ENCODE peak calls at places on chromosomes 7 and 10, in eight cellular contexts. T is OCI-LY7, S is HCT116, J is hepatocyte, C is MM.1S, D is GM23338, K is neural progenitor cell, V is SK-N-SH. I is an unnamed sample.

GRCh38 chr7:50529093-50529862 is 35.9 kb downstream of the DDC start:
- DNase-seq in T (no peak), S (no peak), J (no peak), C (no peak), D (no peak), K (no peak), V (no peak), I (no peak)

GRCh38 chr10:131248376-131249165 is 63.0 kb downstream of the TCERG1L start:
- DNase-seq in T (no peak), S (no peak), J (no peak), C (no peak), D (no peak), K (no peak), V (no peak), I (no peak)

GRCh38 chr7:64999165-65000004 is 7.1 kb downstream of the ERV3-1 start:
- DNase-seq in T (peak; percentile 87), S (no peak), J (peak; percentile 30), C (peak; percentile 74), D (no peak), K (no peak), V (no peak), I (peak; percentile 74)

GRCh38 chr10:91335147-91335546 is 75.0 kb upstream of the HECTD2 start:
- DNase-seq in T (no peak), S (peak; percentile 22), J (no peak), C (no peak), D (peak; percentile 61), K (no peak), V (no peak), I (no peak)

GRCh38 chr10:48692748-48693147 is 8.1 kb downstream of the WDFY4 start:
- DNase-seq in T (no peak), S (no peak), J (no peak), C (no peak), D (no peak), K (no peak), V (no peak), I (no peak)

GRCh38 chr7:64559206-64559605 is 3.7 kb downstream of the ZNF680 start:
- DNase-seq in T (no peak), S (no peak), J (no peak), C (no peak), D (no peak), K (no peak), V (no peak), I (peak; percentile 21)

GRCh38 chr10:17751781-17752445 is at the start of gene TMEM236:
- DNase-seq in T (no peak), S (no peak), J (no peak), C (no peak), D (no peak), K (no peak), V (no peak), I (no peak)

GRCh38 chr10:14879055-14879800 is 562 bp downstream of the SUV39H2 start:
- DNase-seq in T (peak; percentile 60), S (no peak), J (peak; percentile 36), C (peak; percentile 24), D (peak; percentile 52), K (peak; percentile 60), V (no peak), I (no peak)

GRCh38 chr10:103752680-103753248 is 102.6 kb downstream of the SH3PXD2A start:
- DNase-seq in T (peak; percentile 24), S (no peak), J (no peak), C (peak; percentile 55), D (peak; percentile 81), K (peak; percentile 51), V (no peak), I (peak; percentile 61)

GRCh38 chr7:149220534-149220933 is 18.9 kb upstream of the ZNF212 start:
- DNase-seq in T (no peak), S (no peak), J (no peak), C (no peak), D (no peak), K (no peak), V (peak; percentile 51), I (peak; percentile 53)

GRCh38 chr10:52644678-52645434 is 127.7 kb downstream of the MBL2 start:
- DNase-seq in T (peak; percentile 36), S (peak; percentile 51), J (peak; percentile 65), C (peak; percentile 31), D (peak; percentile 77), K (peak; percentile 63), V (peak; percentile 25), I (peak; percentile 97)

GRCh38 chr7:51141451-51141971 is 175.1 kb downstream of the COBL start:
- DNase-seq in T (peak; percentile 7), S (no peak), J (peak; percentile 65), C (peak; percentile 11), D (peak; percentile 75), K (peak; percentile 59), V (no peak), I (peak; percentile 60)

GRCh38 chr10:12728569-12728968 is 272.9 kb downstream of the CCDC3 start:
- DNase-seq in T (no peak), S (no peak), J (no peak), C (no peak), D (no peak), K (no peak), V (no peak), I (no peak)

GRCh38 chr7:50336909-50337703 is 32.6 kb downstream of the IKZF1 start:
- DNase-seq in T (no peak), S (no peak), J (no peak), C (no peak), D (no peak), K (no peak), V (no peak), I (no peak)

GRCh38 chr7:75650062-75650461 is 88.7 kb downstream of the HIP1 start:
- DNase-seq in T (no peak), S (no peak), J (no peak), C (no peak), D (peak; percentile 72), K (peak; percentile 64), V (no peak), I (no peak)

GRCh38 chr7:137954614-137955013 is 47.3 kb downstream of the CREB3L2 start:
- DNase-seq in T (no peak), S (no peak), J (no peak), C (no peak), D (no peak), K (no peak), V (no peak), I (no peak)

GRCh38 chr7:73522081-73522818 is at the start of gene BAZ1B:
- DNase-seq in T (peak; percentile 99), S (peak; percentile 96), J (peak; percentile 98), C (peak; percentile 99), D (peak; percentile 99), K (peak; percentile 100), V (peak; percentile 100), I (peak; percentile 96)

DNA sequence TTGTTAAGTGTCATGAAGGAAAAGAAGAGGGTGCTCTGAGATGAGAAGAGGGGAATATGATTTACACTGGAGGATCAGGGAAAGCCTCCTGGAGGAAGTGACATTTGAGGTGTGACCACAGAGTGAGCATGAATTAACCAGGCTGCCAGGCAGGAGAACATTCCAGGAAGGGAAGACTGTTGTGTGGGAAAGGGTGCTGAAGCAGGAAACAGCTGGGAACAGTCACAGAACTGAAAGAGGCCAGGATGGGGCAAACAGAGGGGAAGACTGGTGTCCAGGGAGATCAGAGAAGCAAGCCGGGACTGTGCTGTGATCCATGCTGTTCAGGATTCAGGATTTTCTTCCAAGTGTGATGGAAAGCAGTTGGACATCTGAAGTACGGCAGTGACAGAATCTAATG is 14.9 kb downstream of the HIPK2 start:
- DNase-seq in T (no peak), S (no peak), J (no peak), C (no peak), D (no peak), K (no peak), V (no peak), I (no peak)
- TF ChIP-seq EZH2phosphoT487 in T (no peak), S (no peak), J (no peak), C (no peak), D (no peak), K (no peak), V (no peak), I (no peak)

GRCh38 chr10:113011592-113012374 is 61.7 kb downstream of the TCF7L2 start:
- DNase-seq in T (no peak), S (no peak), J (no peak), C (no peak), D (no peak), K (no peak), V (no peak), I (no peak)

GRCh38 chr10:113017375-113017774 is 67.3 kb downstream of the TCF7L2 start:
- DNase-seq in T (no peak), S (no peak), J (no peak), C (no peak), D (no peak), K (no peak), V (no peak), I (no peak)

GRCh38 chr10:113018034-113018433 is 68.0 kb downstream of the TCF7L2 start:
- DNase-seq in T (no peak), S (no peak), J (no peak), C (no peak), D (no peak), K (no peak), V (no peak), I (no peak)

GRCh38 chr10:113019096-113019495 is 69.0 kb downstream of the TCF7L2 start:
- DNase-seq in T (no peak), S (no peak), J (no peak), C (no peak), D (no peak), K (peak; percentile 60), V (no peak), I (no peak)

DNA sequence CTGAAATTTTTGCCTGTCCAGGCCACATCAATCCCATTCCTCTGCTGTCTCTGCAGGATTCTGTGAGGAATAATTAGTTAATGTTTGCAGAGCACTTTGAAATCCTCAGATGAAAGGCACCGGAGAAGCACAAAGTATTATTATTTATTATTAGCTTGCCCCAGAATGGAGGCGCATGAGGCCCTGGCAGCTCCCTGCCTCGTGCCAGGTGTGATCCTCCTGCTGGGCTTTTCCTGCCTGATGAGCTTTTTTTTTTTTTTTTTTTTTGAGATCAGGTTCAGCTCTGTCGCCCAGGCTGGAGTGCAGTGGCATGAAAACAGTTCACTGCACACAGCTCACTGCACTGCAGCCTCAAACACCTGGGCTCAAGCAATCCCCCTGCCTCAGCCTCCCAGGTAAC is 65.2 kb downstream of the TCF7L2 start:
- DNase-seq in T (no peak), S (no peak), J (no peak), C (no peak), D (no peak), K (no peak), V (no peak), I (no peak)
- H3K4me1 ChIP-seq in T (no peaks in the 10 kb centered on the region), S (peaks cover 16% of the 10 kb centered on the region), J (peaks cover 27% of the 10 kb centered on the region), C (no peaks in the 10 kb centered on the region), D (peaks cover 85% of the 10 kb centered on the region), K (peaks cover 38% of the 10 kb centered on the region), V (peaks cover 6% of the 10 kb centered on the region), I (no peaks in the 10 kb centered on the region)

DNA sequence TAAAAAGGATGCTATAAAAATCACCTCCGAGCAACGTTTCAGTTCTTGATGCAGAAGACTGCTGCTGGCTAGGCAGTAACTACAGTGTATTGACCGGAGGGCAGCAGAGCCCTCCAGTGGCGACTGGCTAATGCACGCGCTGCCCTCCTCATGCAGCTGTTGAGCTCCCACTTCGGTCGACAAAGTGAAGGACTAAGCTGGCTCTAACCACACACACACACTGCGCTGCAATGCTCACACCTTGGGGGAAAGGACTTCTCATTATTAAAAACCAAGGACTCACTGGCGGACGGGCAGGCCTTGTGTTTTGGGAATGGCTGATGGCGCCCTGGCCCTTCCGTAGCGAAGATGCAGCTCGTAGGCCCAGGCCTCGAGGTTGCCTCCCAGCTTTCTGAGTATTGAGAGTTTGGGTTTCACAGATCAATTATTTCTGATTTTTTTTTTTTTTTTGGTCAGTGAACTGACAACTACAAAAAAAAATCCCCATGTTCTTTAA is 120.9 kb upstream of the DIP2C start:
- DNase-seq in T (peak; percentile 50), S (no peak), J (peak; percentile 66), C (peak; percentile 27), D (peak; percentile 70), K (peak; percentile 76), V (peak; percentile 71), I (no peak)
- TF ChIP-seq CTCF in T (peak; percentile 69), S (peak; percentile 21), J (peak; percentile 49), C (peak; percentile 45), D (peak; percentile 71), K (peak; percentile 71), V (peak; percentile 46), I (no peak)

GRCh38 chr7:484365-485101 is 35.1 kb downstream of the PDGFA start:
- DNase-seq in T (no peak), S (no peak), J (no peak), C (no peak), D (peak; percentile 57), K (no peak), V (no peak), I (no peak)
- TF ChIP-seq EZH2phosphoT487 in T (no peak), S (no peak), J (no peak), C (no peak), D (no peak), K (no peak), V (no peak), I (no peak)

I was measured in PC-3.